ENCODE peak calls at places on chromosomes 16 and 17, in five cellular contexts. M, K, N, U and L are unnamed samples. For H3K36me3, the result is how much of the 10 kb centered on the place peaks cover.

GRCh38 chr17:78387982-78388941 is 9.8 kb downstream of the PGS1 start:
- DNase-seq in M (peak), K (peak), N (peak), U (peak), L (peak)

GRCh38 chr17:6576038-6576437 is 19.7 kb upstream of the PITPNM3 start:
- DNase-seq in M (no peak), K (no peak), N (no peak), U (no peak), L (no peak)

GRCh38 chr17:73645050-73645871 is 1.0 kb upstream of the SDK2 start:
- DNase-seq in M (no peak), K (peak), N (peak), U (peak), L (peak)

GRCh38 chr17:60802377-60802776 is 124.7 kb downstream of the BCAS3 start:
- DNase-seq in M (no peak), K (no peak), N (no peak), U (no peak), L (no peak)

GRCh38 chr17:78885956-78886355 is 17.0 kb downstream of the CEP295NL start:
- DNase-seq in M (no peak), K (no peak), N (no peak), U (no peak), L (peak)

GRCh38 chr17:29157310-29157709 is 22.9 kb downstream of the MYO18A start:
- DNase-seq in M (no peak), K (no peak), N (no peak), U (no peak), L (no peak)

GRCh38 chr17:29566473-29567361 is at the start of gene ABHD15:
- DNase-seq in M (peak), K (peak), N (peak), U (peak), L (peak)

GRCh38 chr17:78257810-78258322 is 26.4 kb downstream of the TMEM235 start:
- DNase-seq in M (peak), K (peak), N (peak), U (peak), L (peak)

GRCh38 chr17:27207073-27207511 is 86.8 kb upstream of the WSB1 start:
- DNase-seq in M (peak), K (no peak), N (peak), U (no peak), L (no peak)

GRCh38 chr17:8360260-8360659 is 16.2 kb downstream of the KRABD2 start:
- DNase-seq in M (no peak), K (no peak), N (no peak), U (no peak), L (no peak)

GRCh38 chr16:50275428-50276127 is 9.2 kb downstream of the ADCY7 start:
- DNase-seq in M (no peak), K (peak), N (no peak), U (no peak), L (peak)
- H3K4me3 ChIP-seq in M (no peak), K (peak), N (no peak), U (no peak), L (no peak)

GRCh38 chr16:24918641-24919040 is 72.9 kb downstream of the SLC5A11 start:
- DNase-seq in M (no peak), K (peak), N (no peak), U (no peak), L (no peak)
- H3K36me3 ChIP-seq in M (half or more), K (under half), N (under half), U (under half), L (half or more)

GRCh38 chr17:15498107-15498506 is 30.7 kb upstream of the CDRT4 start:
- DNase-seq in M (no peak), K (peak), N (peak), U (peak), L (no peak)

GRCh38 chr17:15503731-15504130 is 36.3 kb upstream of the CDRT4 start:
- DNase-seq in M (no peak), K (no peak), N (no peak), U (no peak), L (peak)

GRCh38 chr17:15501282-15501681 is 33.9 kb upstream of the CDRT4 start:
- DNase-seq in M (no peak), K (no peak), N (no peak), U (no peak), L (no peak)

GRCh38 chr17:15501788-15502187 is 34.4 kb upstream of the CDRT4 start:
- DNase-seq in M (no peak), K (no peak), N (no peak), U (no peak), L (no peak)

DNA sequence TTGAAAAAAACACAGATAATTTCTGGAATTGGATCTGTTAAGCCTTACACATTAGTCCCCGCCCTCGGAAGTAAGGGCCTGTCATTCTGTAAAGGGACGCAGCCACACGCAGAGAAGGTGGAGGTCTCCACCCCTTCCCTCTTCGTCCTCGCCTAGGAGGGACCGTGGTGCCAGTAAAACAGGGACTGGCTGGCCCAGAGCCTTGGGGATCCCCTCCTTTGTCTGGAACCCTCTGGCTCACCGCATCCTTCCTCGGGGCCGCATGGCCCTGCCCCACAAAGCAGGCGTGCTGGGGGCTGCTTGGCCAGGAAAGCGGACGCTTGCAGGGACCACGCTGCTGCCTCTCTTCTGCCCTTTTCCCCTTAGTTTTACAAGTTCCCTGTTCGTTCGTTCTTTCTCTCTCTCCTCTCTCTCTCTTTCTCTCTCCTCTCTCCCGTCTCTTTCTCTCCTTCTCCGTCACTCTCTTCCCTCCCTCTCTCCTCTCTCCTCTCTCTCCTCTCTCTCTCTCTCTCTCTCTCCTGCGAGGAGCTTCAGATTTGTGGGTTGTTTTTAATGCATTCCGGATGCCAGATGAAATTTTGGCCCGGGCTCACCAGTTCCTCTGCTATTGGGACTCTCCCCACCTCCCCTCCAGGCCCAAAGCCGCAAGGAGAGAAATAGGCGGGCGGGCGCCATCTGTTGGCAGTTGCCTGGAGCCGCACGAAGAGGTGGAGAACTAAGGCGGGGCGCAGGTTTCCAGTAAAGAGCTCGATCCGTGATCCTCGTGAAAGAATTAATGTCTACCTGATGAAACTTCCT is 35.1 kb upstream of the CDRT4 start:
- DNase-seq in M (peak), K (peak), N (peak), U (peak), L (peak)
- H3K4me3 ChIP-seq in M (no peak), K (peak), N (no peak), U (no peak), L (peak)

GRCh38 chr16:3599121-3599520 is 12.3 kb downstream of the SLX4 start:
- DNase-seq in M (no peak), K (no peak), N (no peak), U (no peak), L (no peak)

GRCh38 chr16:3597676-3598075 is 13.7 kb downstream of the SLX4 start:
- DNase-seq in M (no peak), K (no peak), N (no peak), U (no peak), L (peak)

GRCh38 chr16:3599922-3600321 is 11.5 kb downstream of the SLX4 start:
- DNase-seq in M (no peak), K (no peak), N (no peak), U (no peak), L (peak)

GRCh38 chr16:3597226-3597625 is 14.2 kb downstream of the SLX4 start:
- DNase-seq in M (no peak), K (no peak), N (no peak), U (no peak), L (peak)

DNA sequence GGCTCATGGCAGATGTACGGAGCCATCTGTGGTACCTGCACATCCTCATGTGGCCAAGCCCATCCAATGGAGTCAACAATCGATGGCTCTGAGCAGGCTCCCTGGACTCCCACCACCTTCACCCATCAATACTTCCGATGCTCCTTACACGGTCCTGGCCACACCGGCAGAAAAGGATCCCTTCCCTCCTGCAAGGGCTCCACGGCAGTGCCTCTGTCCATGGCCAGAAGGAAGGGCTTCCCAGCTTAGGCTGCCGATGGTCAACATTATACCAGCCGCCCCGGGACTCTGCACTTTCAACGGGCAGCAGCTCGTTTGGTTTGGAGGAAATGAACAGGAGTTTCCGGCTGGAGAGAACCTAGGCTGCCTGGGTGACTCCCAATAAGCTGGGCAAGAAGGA is 13.2 kb downstream of the SLX4 start:
- DNase-seq in M (no peak), K (no peak), N (no peak), U (no peak), L (peak)
- H3K36me3 ChIP-seq in M (under half), K (half or more), N (under half), U (under half), L (under half)

DNA sequence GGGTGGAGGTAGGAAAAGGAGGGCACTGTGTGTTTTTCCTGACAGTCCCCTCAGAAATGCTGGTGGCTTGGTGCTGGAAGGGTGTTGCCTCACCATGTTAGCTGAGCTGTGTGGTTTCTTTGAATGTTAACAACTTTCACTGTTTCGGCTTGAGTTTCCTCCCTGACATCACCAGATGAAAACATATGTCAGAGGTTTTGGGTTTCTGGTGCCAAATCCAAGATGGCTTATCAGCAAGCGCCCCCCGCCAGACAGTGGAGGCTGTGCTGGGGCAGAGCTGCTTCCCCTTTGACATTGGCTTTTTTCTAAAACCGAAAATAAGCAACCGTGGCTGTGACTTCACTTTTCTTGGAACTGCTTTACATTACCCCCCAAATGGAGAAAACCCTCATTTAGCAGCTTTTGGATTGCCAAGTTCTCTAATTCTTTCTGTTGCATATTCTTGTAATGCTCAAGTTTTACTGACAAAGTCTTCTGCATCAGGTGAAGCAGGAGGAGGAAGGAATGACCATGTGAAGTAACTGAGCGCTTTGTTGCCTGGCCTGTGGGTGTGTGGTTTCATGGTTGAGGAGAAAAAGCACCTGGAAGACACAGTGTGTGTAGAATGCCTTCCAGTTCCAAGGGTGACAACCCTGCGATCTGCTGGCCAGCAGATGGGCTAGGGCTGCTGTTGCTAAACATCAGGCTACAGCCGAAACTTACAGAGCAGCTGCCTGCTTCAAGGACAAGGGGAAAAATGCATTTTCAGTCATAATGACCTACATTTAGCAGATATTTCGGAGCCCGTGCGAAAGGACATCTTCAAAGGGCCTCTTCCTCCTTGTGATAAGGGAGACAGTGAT is 9.7 kb downstream of the RMI2 start:
- DNase-seq in M (peak), K (peak), N (peak), U (no peak), L (peak)
- H3K4me3 ChIP-seq in M (no peak), K (peak), N (no peak), U (no peak), L (no peak)

GRCh38 chr16:71923941-71924690 is 28.8 kb downstream of the IST1 start:
- DNase-seq in M (no peak), K (no peak), N (peak), U (no peak), L (no peak)

GRCh38 chr16:71917900-71918299 is 22.6 kb downstream of the IST1 start:
- DNase-seq in M (peak), K (no peak), N (peak), U (no peak), L (peak)

GRCh38 chr16:71919033-71919432 is 23.7 kb downstream of the IST1 start:
- DNase-seq in M (no peak), K (no peak), N (no peak), U (no peak), L (no peak)

GRCh38 chr16:71924710-71925109 is 29.4 kb downstream of the IST1 start:
- DNase-seq in M (no peak), K (no peak), N (no peak), U (no peak), L (no peak)

GRCh38 chr16:71920658-71921057 is 25.3 kb downstream of the IST1 start:
- DNase-seq in M (no peak), K (no peak), N (no peak), U (no peak), L (no peak)
- H3K36me3 ChIP-seq in M (half or more), K (half or more), N (half or more), U (half or more), L (half or more)